ENCODE peak calls at places on chromosome 1, in ten cellular contexts. One of them, this sample, is unnamed. For H3K4me1, the result is how much of the 10 kb centered on the place peaks cover.

GRCh38 chr1:25478633-25479032 is 47.9 kb downstream of the MACO1 start:
- DNase-seq in thoracic aorta: no peak
- DNase-seq in IMR-90: no peak
- DNase-seq in uterus: no peak
- DNase-seq in heart left ventricle: no peak
- DNase-seq in K562: no peak
- DNase-seq in ovary: no peak
- DNase-seq in left ventricle myocardium inferior: no peak
- DNase-seq in right lobe of liver: no peak
- DNase-seq in heart right ventricle: no peak
- DNase-seq in this sample: no peak

GRCh38 chr1:30846587-30846986 is 62.0 kb downstream of the SDC3 start:
- DNase-seq in thoracic aorta: no peak
- DNase-seq in uterus: no peak
- DNase-seq in ovary: no peak
- DNase-seq in right lobe of liver: no peak
- DNase-seq in IMR-90: no peak
- DNase-seq in left ventricle myocardium inferior: no peak
- DNase-seq in K562: no peak
- DNase-seq in heart right ventricle: no peak
- DNase-seq in heart left ventricle: no peak
- DNase-seq in this sample: no peak

GRCh38 chr1:228767636-228768344 is 32.5 kb downstream of the RHOU start:
- DNase-seq in heart left ventricle: no peak
- DNase-seq in right lobe of liver: no peak
- DNase-seq in left ventricle myocardium inferior: no peak
- DNase-seq in ovary: no peak
- DNase-seq in uterus: no peak
- DNase-seq in heart right ventricle: no peak
- DNase-seq in IMR-90: no peak
- DNase-seq in thoracic aorta: no peak
- DNase-seq in K562: no peak
- DNase-seq in this sample: no peak

GRCh38 chr1:111275079-111275478 is 15.6 kb upstream of the CHIA start:
- DNase-seq in right lobe of liver: no peak
- DNase-seq in uterus: peak
- DNase-seq in K562: no peak
- DNase-seq in heart right ventricle: peak
- DNase-seq in left ventricle myocardium inferior: peak
- DNase-seq in heart left ventricle: peak
- DNase-seq in thoracic aorta: no peak
- DNase-seq in IMR-90: peak
- DNase-seq in ovary: no peak
- DNase-seq in this sample: no peak

GRCh38 chr1:2214541-2215241 is 13.4 kb upstream of the SKI start:
- DNase-seq in K562: no peak
- DNase-seq in heart right ventricle: peak
- DNase-seq in thoracic aorta: no peak
- DNase-seq in right lobe of liver: peak
- DNase-seq in left ventricle myocardium inferior: peak
- DNase-seq in ovary: peak
- DNase-seq in uterus: peak
- DNase-seq in IMR-90: no peak
- DNase-seq in heart left ventricle: peak
- DNase-seq in this sample: peak

GRCh38 chr1:115545791-115546733 is 95.7 kb upstream of the VANGL1 start:
- DNase-seq in left ventricle myocardium inferior: no peak
- DNase-seq in ovary: peak
- DNase-seq in heart right ventricle: no peak
- DNase-seq in right lobe of liver: peak
- DNase-seq in IMR-90: peak
- DNase-seq in K562: peak
- DNase-seq in thoracic aorta: no peak
- DNase-seq in uterus: peak
- DNase-seq in heart left ventricle: peak
- DNase-seq in this sample: peak

GRCh38 chr1:96522927-96523326 is 198.7 kb upstream of the PTBP2 start:
- DNase-seq in heart left ventricle: no peak
- DNase-seq in IMR-90: no peak
- DNase-seq in uterus: no peak
- DNase-seq in right lobe of liver: no peak
- DNase-seq in thoracic aorta: no peak
- DNase-seq in ovary: no peak
- DNase-seq in K562: no peak
- DNase-seq in heart right ventricle: no peak
- DNase-seq in left ventricle myocardium inferior: no peak
- DNase-seq in this sample: no peak

GRCh38 chr1:245937316-245938045 is 569.6 kb downstream of the SMYD3 start:
- DNase-seq in right lobe of liver: no peak
- DNase-seq in left ventricle myocardium inferior: no peak
- DNase-seq in IMR-90: no peak
- DNase-seq in uterus: no peak
- DNase-seq in K562: no peak
- DNase-seq in ovary: no peak
- DNase-seq in heart left ventricle: no peak
- DNase-seq in thoracic aorta: no peak
- DNase-seq in heart right ventricle: no peak
- DNase-seq in this sample: no peak

GRCh38 chr1:152410028-152410427 is 4.0 kb downstream of the CRNN start:
- DNase-seq in heart right ventricle: no peak
- DNase-seq in K562: no peak
- DNase-seq in thoracic aorta: no peak
- DNase-seq in left ventricle myocardium inferior: no peak
- DNase-seq in heart left ventricle: no peak
- DNase-seq in ovary: no peak
- DNase-seq in IMR-90: no peak
- DNase-seq in uterus: no peak
- DNase-seq in right lobe of liver: no peak
- DNase-seq in this sample: no peak

GRCh38 chr1:74591954-74592353 is 79.5 kb upstream of the LRRC53 start:
- DNase-seq in heart right ventricle: no peak
- DNase-seq in heart left ventricle: no peak
- DNase-seq in left ventricle myocardium inferior: no peak
- DNase-seq in right lobe of liver: no peak
- DNase-seq in thoracic aorta: no peak
- DNase-seq in K562: no peak
- DNase-seq in ovary: no peak
- DNase-seq in IMR-90: no peak
- DNase-seq in uterus: no peak
- DNase-seq in this sample: no peak

GRCh38 chr1:235011064-235011598 is 117.5 kb downstream of the TOMM20 start:
- DNase-seq in K562: no peak
- DNase-seq in IMR-90: no peak
- DNase-seq in thoracic aorta: no peak
- DNase-seq in ovary: no peak
- DNase-seq in left ventricle myocardium inferior: no peak
- DNase-seq in heart right ventricle: no peak
- DNase-seq in uterus: no peak
- DNase-seq in heart left ventricle: no peak
- DNase-seq in right lobe of liver: no peak
- DNase-seq in this sample: no peak

GRCh38 chr1:40692429-40692905 is 963 bp downstream of the NFYC start:
- DNase-seq in thoracic aorta: no peak
- DNase-seq in heart left ventricle: no peak
- DNase-seq in K562: no peak
- DNase-seq in heart right ventricle: no peak
- DNase-seq in uterus: no peak
- DNase-seq in ovary: no peak
- DNase-seq in IMR-90: peak
- DNase-seq in left ventricle myocardium inferior: no peak
- DNase-seq in right lobe of liver: no peak
- DNase-seq in this sample: no peak

GRCh38 chr1:184163674-184164470 is 112.3 kb downstream of the TSEN15 start:
- DNase-seq in heart left ventricle: peak
- DNase-seq in right lobe of liver: no peak
- DNase-seq in thoracic aorta: no peak
- DNase-seq in heart right ventricle: no peak
- DNase-seq in ovary: no peak
- DNase-seq in uterus: no peak
- DNase-seq in K562: peak
- DNase-seq in IMR-90: peak
- DNase-seq in left ventricle myocardium inferior: no peak
- DNase-seq in this sample: no peak

GRCh38 chr1:3858231-3858981 is 1.1 kb downstream of the DFFB start:
- DNase-seq in uterus: peak
- DNase-seq in ovary: no peak
- DNase-seq in thoracic aorta: no peak
- DNase-seq in heart right ventricle: no peak
- DNase-seq in left ventricle myocardium inferior: no peak
- DNase-seq in heart left ventricle: no peak
- DNase-seq in right lobe of liver: peak
- DNase-seq in IMR-90: peak
- DNase-seq in K562: peak
- DNase-seq in this sample: peak

GRCh38 chr1:3852091-3852490 is 4.9 kb downstream of the CEP104 start:
- DNase-seq in ovary: no peak
- DNase-seq in heart left ventricle: no peak
- DNase-seq in thoracic aorta: no peak
- DNase-seq in right lobe of liver: no peak
- DNase-seq in K562: no peak
- DNase-seq in left ventricle myocardium inferior: no peak
- DNase-seq in heart right ventricle: no peak
- DNase-seq in IMR-90: no peak
- DNase-seq in uterus: no peak
- DNase-seq in this sample: no peak

GRCh38 chr1:3857791-3858129 is 484 bp downstream of the DFFB start:
- DNase-seq in ovary: no peak
- DNase-seq in IMR-90: no peak
- DNase-seq in heart left ventricle: no peak
- DNase-seq in thoracic aorta: no peak
- DNase-seq in heart right ventricle: no peak
- DNase-seq in left ventricle myocardium inferior: no peak
- DNase-seq in right lobe of liver: no peak
- DNase-seq in K562: no peak
- DNase-seq in uterus: no peak
- DNase-seq in this sample: no peak

GRCh38 chr1:3852711-3853498 is 4.1 kb downstream of the CEP104 start:
- DNase-seq in K562: no peak
- DNase-seq in ovary: no peak
- DNase-seq in right lobe of liver: no peak
- DNase-seq in uterus: no peak
- DNase-seq in heart right ventricle: no peak
- DNase-seq in heart left ventricle: no peak
- DNase-seq in thoracic aorta: no peak
- DNase-seq in IMR-90: no peak
- DNase-seq in left ventricle myocardium inferior: no peak
- DNase-seq in this sample: no peak

DNA sequence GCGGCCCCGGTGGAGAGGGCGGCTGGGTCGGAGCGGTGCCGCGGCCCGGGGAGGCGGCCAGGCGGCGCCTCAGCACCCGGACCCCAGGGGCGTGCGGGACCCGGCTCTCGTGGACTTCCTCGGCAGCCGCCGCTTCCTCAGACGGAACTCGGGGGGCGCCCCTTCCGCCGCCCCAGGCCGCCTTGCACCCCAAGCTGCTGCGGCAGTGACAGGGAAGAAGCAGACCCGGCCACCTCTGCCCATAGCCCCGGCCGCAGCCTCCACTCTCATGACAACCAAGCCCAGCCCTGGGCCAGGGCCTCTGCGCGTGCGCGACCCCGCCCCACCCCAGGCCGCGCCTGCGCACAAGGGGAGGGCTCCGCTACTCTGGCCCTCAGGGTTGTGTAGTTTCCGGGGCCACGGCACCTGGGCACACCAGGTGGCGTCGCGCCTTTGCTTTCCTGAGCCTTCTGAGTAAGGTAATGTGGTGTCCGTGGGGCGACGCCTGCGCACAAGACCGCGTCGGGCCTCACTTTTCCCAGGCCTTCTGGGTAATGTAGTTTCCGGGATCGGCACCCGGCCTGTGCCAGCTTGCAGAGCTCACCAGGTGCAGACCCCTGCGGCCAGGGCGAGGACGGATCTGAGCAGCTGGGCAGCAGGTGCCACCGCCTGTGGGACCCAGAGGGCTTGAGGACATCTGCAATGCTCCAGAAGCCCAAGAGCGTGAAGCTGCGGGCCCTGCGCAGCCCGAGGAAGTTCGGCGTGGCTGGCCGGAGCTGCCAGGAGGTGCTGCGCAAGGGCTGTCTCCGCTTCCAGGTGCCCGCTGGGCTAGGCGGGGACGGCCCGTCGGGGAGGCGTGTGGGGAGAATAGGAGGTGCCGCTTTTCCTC is at the start of the genes CEP104 and DFFB:
- DNase-seq in left ventricle myocardium inferior: peak
- DNase-seq in K562: peak
- DNase-seq in uterus: peak
- DNase-seq in right lobe of liver: peak
- DNase-seq in heart left ventricle: peak
- DNase-seq in IMR-90: peak
- DNase-seq in heart right ventricle: peak
- DNase-seq in ovary: peak
- DNase-seq in thoracic aorta: peak
- DNase-seq in this sample: peak
- TF ChIP-seq CTCF in left ventricle myocardium inferior: no peak
- TF ChIP-seq CTCF in K562: peak
- TF ChIP-seq CTCF in uterus: peak
- TF ChIP-seq CTCF in right lobe of liver: peak
- TF ChIP-seq CTCF in heart left ventricle: no peak
- TF ChIP-seq CTCF in IMR-90: no peak
- TF ChIP-seq CTCF in heart right ventricle: no peak
- TF ChIP-seq CTCF in ovary: no peak
- TF ChIP-seq CTCF in thoracic aorta: no peak
- TF ChIP-seq CTCF in this sample: no peak

GRCh38 chr1:220876511-220877347 is 2.5 kb upstream of the HLX start:
- DNase-seq in heart left ventricle: peak
- DNase-seq in uterus: no peak
- DNase-seq in right lobe of liver: peak
- DNase-seq in K562: no peak
- DNase-seq in left ventricle myocardium inferior: no peak
- DNase-seq in IMR-90: no peak
- DNase-seq in ovary: no peak
- DNase-seq in heart right ventricle: peak
- DNase-seq in thoracic aorta: no peak
- DNase-seq in this sample: no peak
- H3K4me3 ChIP-seq in heart left ventricle: peak
- H3K4me3 ChIP-seq in uterus: peak
- H3K4me3 ChIP-seq in right lobe of liver: peak
- H3K4me3 ChIP-seq in K562: no peak
- H3K4me3 ChIP-seq in left ventricle myocardium inferior: peak
- H3K4me3 ChIP-seq in IMR-90: no peak
- H3K4me3 ChIP-seq in ovary: no peak
- H3K4me3 ChIP-seq in heart right ventricle: peak
- H3K4me3 ChIP-seq in thoracic aorta: peak
- H3K4me3 ChIP-seq in this sample: no peak

GRCh38 chr1:78492376-78492950 is 1.7 kb downstream of the PTGFR start:
- DNase-seq in left ventricle myocardium inferior: no peak
- DNase-seq in heart right ventricle: no peak
- DNase-seq in thoracic aorta: no peak
- DNase-seq in right lobe of liver: no peak
- DNase-seq in uterus: peak
- DNase-seq in IMR-90: no peak
- DNase-seq in ovary: no peak
- DNase-seq in K562: no peak
- DNase-seq in heart left ventricle: no peak
- DNase-seq in this sample: no peak
- H3K4me1 ChIP-seq in left ventricle myocardium inferior: under half
- H3K4me1 ChIP-seq in heart right ventricle: under half
- H3K4me1 ChIP-seq in thoracic aorta: under half
- H3K4me1 ChIP-seq in right lobe of liver: under half
- H3K4me1 ChIP-seq in uterus: under half
- H3K4me1 ChIP-seq in IMR-90: under half
- H3K4me1 ChIP-seq in ovary: under half
- H3K4me1 ChIP-seq in K562: under half
- H3K4me1 ChIP-seq in heart left ventricle: under half
- H3K4me1 ChIP-seq in this sample: under half

GRCh38 chr1:21799730-21800129 is 12.3 kb upstream of the LDLRAD2 start:
- DNase-seq in thoracic aorta: no peak
- DNase-seq in IMR-90: no peak
- DNase-seq in heart right ventricle: no peak
- DNase-seq in uterus: no peak
- DNase-seq in heart left ventricle: no peak
- DNase-seq in ovary: no peak
- DNase-seq in right lobe of liver: no peak
- DNase-seq in left ventricle myocardium inferior: no peak
- DNase-seq in K562: no peak
- DNase-seq in this sample: no peak
- TF ChIP-seq CTCF in thoracic aorta: no peak
- TF ChIP-seq CTCF in IMR-90: no peak
- TF ChIP-seq CTCF in heart right ventricle: no peak
- TF ChIP-seq CTCF in uterus: no peak
- TF ChIP-seq CTCF in heart left ventricle: no peak
- TF ChIP-seq CTCF in ovary: no peak
- TF ChIP-seq CTCF in right lobe of liver: no peak
- TF ChIP-seq CTCF in left ventricle myocardium inferior: no peak
- TF ChIP-seq CTCF in K562: no peak
- TF ChIP-seq CTCF in this sample: no peak

This sample was measured in pancreas.